ENCODE peak calls at places on chromosome 12, in five cellular contexts. D is RKO, C is left ventricle myocardium superior, I is T-helper 1 cell, H is HTR-8/SVneo. A is an unnamed sample.
A peak's percentile ranks its signal among the peaks of the same experiment; 100 is the strongest.

GRCh38 chr12:57864382-57864781 is 17.9 kb upstream of the CTDSP2 start:
- DNase-seq in D (no peak), C (peak; percentile 36), I (no peak), H (no peak), A (no peak)

GRCh38 chr12:111443586-111443985 is 37.9 kb downstream of the SH2B3 start:
- DNase-seq in D (peak; percentile 88), C (no peak), I (no peak), H (no peak), A (peak; percentile 59)

GRCh38 chr12:5588231-5588995 is 156.5 kb downstream of the NTF3 start:
- DNase-seq in D (no peak), C (no peak), I (no peak), H (no peak), A (no peak)

GRCh38 chr12:38556647-38557046 is 240.1 kb downstream of the ALG10B start:
- DNase-seq in D (no peak), C (no peak), I (no peak), H (no peak), A (no peak)

GRCh38 chr12:101490286-101490920 is 15.3 kb downstream of the SPIC start:
- DNase-seq in D (peak; percentile 43), C (no peak), I (no peak), H (peak; percentile 12), A (no peak)

GRCh38 chr12:124543052-124543590 is 24.3 kb downstream of the NCOR2 start:
- DNase-seq in D (no peak), C (peak; percentile 39), I (no peak), H (no peak), A (no peak)

GRCh38 chr12:53867216-53868012 is 71.2 kb upstream of the HOXC13 start:
- DNase-seq in D (no peak), C (no peak), I (no peak), H (peak; percentile 43), A (no peak)

GRCh38 chr12:57729321-57729844 is 9.2 kb downstream of the AGAP2 start:
- DNase-seq in D (no peak), C (no peak), I (no peak), H (no peak), A (no peak)

GRCh38 chr12:65427646-65428045 is 149.2 kb downstream of the MSRB3 start:
- DNase-seq in D (no peak), C (no peak), I (no peak), H (no peak), A (no peak)

GRCh38 chr12:107467716-107468115 is 217.9 kb upstream of the PWP1 start:
- DNase-seq in D (no peak), C (no peak), I (no peak), H (no peak), A (no peak)

GRCh38 chr12:66269757-66270383 is 32.4 kb upstream of the HELB start:
- DNase-seq in D (peak; percentile 64), C (no peak), I (no peak), H (peak; percentile 40), A (no peak)

GRCh38 chr12:52203126-52203921 is 11.5 kb upstream of the KRT80 start:
- DNase-seq in D (peak; percentile 32), C (peak; percentile 52), I (no peak), H (peak; percentile 62), A (no peak)

GRCh38 chr12:25034676-25035075 is 85.8 kb upstream of the BCAT1 start:
- DNase-seq in D (no peak), C (no peak), I (no peak), H (no peak), A (no peak)

GRCh38 chr12:28390716-28391452 is 200.6 kb downstream of the CCDC91 start:
- DNase-seq in D (no peak), C (no peak), I (no peak), H (no peak), A (no peak)